ENCODE peak calls at places on chromosomes 2 and 18, in nine cellular contexts. Y, R, L, Z, O, U, H, T and D are unnamed samples.

GRCh38 chr2:109456776-109457175 is 157.0 kb downstream of the SEPTIN10 start:
- DNase-seq in Y (peak; percentile 32), R (no peak), L (no peak), Z (no peak), O (no peak), U (no peak), H (no peak), T (no peak), D (no peak)

GRCh38 chr2:38394903-38395341 is 17.8 kb upstream of the ATL2 start:
- DNase-seq in Y (no peak), R (no peak), L (no peak), Z (no peak), O (no peak), U (peak; percentile 49), H (no peak), T (peak; percentile 87), D (no peak)

GRCh38 chr2:195318440-195319111 is 338.4 kb upstream of the SLC39A10 start:
- DNase-seq in Y (no peak), R (peak; percentile 6), L (no peak), Z (no peak), O (peak; percentile 9), U (peak; percentile 36), H (peak; percentile 49), T (peak; percentile 45), D (no peak)

GRCh38 chr2:131004446-131005209 is 88.6 kb downstream of the FAM168B start:
- DNase-seq in Y (no peak), R (no peak), L (no peak), Z (no peak), O (no peak), U (no peak), H (no peak), T (no peak), D (no peak)

GRCh38 chr2:15594291-15595256 is 2.9 kb downstream of the DDX1 start:
- DNase-seq in Y (no peak), R (no peak), L (no peak), Z (no peak), O (no peak), U (no peak), H (no peak), T (no peak), D (no peak)

GRCh38 chr2:48144777-48145176 is 238.5 kb upstream of the FBXO11 start:
- DNase-seq in Y (no peak), R (no peak), L (no peak), Z (no peak), O (no peak), U (no peak), H (no peak), T (no peak), D (no peak)

GRCh38 chr2:195238366-195238765 is 418.7 kb upstream of the SLC39A10 start:
- DNase-seq in Y (no peak), R (no peak), L (no peak), Z (no peak), O (no peak), U (no peak), H (no peak), T (no peak), D (no peak)

GRCh38 chr2:205188516-205189138 is 493.7 kb upstream of the NRP2 start:
- DNase-seq in Y (peak; percentile 93), R (no peak), L (peak; percentile 62), Z (peak; percentile 78), O (no peak), U (peak; percentile 75), H (no peak), T (peak; percentile 23), D (peak; percentile 4)

GRCh38 chr2:68274022-68274421 is 21.7 kb upstream of the PPP3R1 start:
- DNase-seq in Y (no peak), R (no peak), L (no peak), Z (no peak), O (no peak), U (peak; percentile 45), H (no peak), T (no peak), D (no peak)

GRCh38 chr18:78512080-78512601 is 467.5 kb upstream of the SALL3 start:
- DNase-seq in Y (peak; percentile 61), R (no peak), L (no peak), Z (no peak), O (no peak), U (no peak), H (no peak), T (no peak), D (no peak)

GRCh38 chr2:96163768-96164429 is 18.7 kb upstream of the DUSP2 start:
- DNase-seq in Y (peak; percentile 40), R (no peak), L (no peak), Z (no peak), O (no peak), U (no peak), H (peak; percentile 50), T (no peak), D (no peak)

GRCh38 chr18:73895701-73896100 is 251.9 kb downstream of the FBXO15 start:
- DNase-seq in Y (no peak), R (no peak), L (no peak), Z (no peak), O (no peak), U (peak; percentile 69), H (no peak), T (peak; percentile 91), D (no peak)

GRCh38 chr2:202109737-202110184 is 36.7 kb downstream of the KIAA2012 start:
- DNase-seq in Y (peak; percentile 74), R (no peak), L (peak; percentile 22), Z (peak; percentile 64), O (no peak), U (peak; percentile 79), H (no peak), T (peak; percentile 52), D (peak; percentile 86)

GRCh38 chr2:219294356-219295351 is 14.5 kb downstream of the PTPRN start:
- DNase-seq in Y (peak; percentile 91), R (peak; percentile 82), L (peak; percentile 86), Z (peak; percentile 88), O (peak; percentile 94), U (peak; percentile 93), H (peak; percentile 86), T (peak; percentile 77), D (peak; percentile 74)

GRCh38 chr2:219293736-219294201 is 14.6 kb downstream of the DNAJB2 start:
- DNase-seq in Y (peak; percentile 62), R (no peak), L (no peak), Z (no peak), O (no peak), U (no peak), H (no peak), T (no peak), D (no peak)

GRCh38 chr2:219296631-219297391 is 12.4 kb downstream of the PTPRN start:
- DNase-seq in Y (peak; percentile 60), R (no peak), L (no peak), Z (no peak), O (no peak), U (no peak), H (no peak), T (no peak), D (no peak)

GRCh38 chr2:219297766-219298456 is 11.3 kb downstream of the PTPRN start:
- DNase-seq in Y (peak; percentile 61), R (no peak), L (no peak), Z (no peak), O (no peak), U (no peak), H (no peak), T (no peak), D (no peak)

GRCh38 chr2:219296142-219296541 is 13.1 kb downstream of the PTPRN start:
- DNase-seq in Y (peak; percentile 60), R (no peak), L (no peak), Z (no peak), O (no peak), U (no peak), H (no peak), T (no peak), D (no peak)
- H3K27me3 ChIP-seq in Y (peaks cover 6% of the 10 kb centered on the region), R (no peaks in the 10 kb centered on the region), L (peaks cover 26% of the 10 kb centered on the region), Z (no peaks in the 10 kb centered on the region), O (peaks cover 2% of the 10 kb centered on the region), U (no peaks in the 10 kb centered on the region), H (no peaks in the 10 kb centered on the region), T (peaks cover 13% of the 10 kb centered on the region), D (peaks cover under 1% of the 10 kb centered on the region)

DNA sequence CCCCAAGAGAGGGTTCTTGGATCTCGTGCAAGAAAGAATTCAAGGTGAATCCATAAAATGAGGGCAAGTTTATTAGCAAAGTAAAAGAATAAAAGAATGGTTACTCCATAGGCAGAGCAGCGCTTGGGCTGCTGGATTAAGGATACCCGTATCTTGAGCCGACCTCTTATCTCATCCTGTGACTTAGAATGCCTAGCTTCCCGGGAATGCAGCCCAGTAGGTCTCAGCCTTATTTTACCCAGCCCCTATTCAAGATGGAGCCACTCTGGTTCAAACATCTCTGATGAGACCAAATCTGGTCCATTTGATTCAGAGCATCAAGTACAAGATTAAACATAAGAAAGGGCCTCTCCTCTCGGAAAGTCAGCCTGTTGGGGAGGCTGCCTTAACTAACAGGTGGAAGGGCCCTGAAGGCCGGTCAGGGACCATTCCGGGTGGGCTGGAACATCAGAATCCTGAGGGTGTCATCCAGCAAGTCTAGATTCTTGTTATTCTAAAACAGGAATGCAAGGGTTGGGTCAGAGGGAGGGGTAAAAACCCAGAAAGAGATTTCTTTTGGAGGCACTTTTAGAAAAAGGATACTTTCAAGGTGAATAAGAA is 5.8 kb downstream of the PSD4 start:
- DNase-seq in Y (no peak), R (no peak), L (no peak), Z (no peak), O (no peak), U (no peak), H (no peak), T (no peak), D (no peak)
- H3K4me3 ChIP-seq in Y (no peak overlapping the region), R (no peak overlapping the region), L (no peak overlapping the region), Z (no peak overlapping the region), O (no peak overlapping the region), U (no peak overlapping the region), H (no peak overlapping the region), T (no peak overlapping the region), D (no peak overlapping the region)

DNA sequence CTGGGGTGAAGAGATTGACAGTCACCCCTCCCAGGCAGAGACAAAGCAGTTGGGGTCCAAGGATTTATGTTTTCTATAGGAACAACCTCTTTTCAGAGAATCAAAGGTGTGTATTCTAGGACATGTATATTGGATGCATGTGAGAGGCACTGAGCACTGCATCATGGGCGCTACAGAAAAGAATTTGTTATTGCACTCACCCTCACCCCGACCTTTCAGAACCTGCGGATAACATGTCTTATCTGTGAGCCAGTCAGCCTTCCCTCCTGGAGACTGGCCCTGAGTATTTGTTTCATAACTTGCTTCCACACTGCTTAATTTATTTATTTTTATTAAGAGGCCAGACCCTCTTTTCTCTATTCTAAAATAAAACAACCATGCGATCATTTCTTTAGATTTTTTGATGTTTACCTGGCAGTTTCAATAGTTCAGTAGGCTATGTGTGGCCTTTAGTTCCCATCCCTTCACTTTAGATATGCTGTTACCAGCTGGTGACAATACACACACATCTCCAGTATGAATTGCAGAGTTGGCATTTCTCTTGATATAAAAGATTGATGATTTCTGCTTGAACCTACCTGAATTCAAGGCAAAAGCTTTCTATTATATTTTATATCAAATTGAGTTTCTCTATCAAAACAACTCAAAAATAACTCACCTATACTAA is 29.8 kb downstream of the FABP1 start:
- DNase-seq in Y (no peak), R (no peak), L (no peak), Z (no peak), O (no peak), U (no peak), H (no peak), T (no peak), D (no peak)
- H3K27me3 ChIP-seq in Y (no peaks in the 10 kb centered on the region), R (no peaks in the 10 kb centered on the region), L (no peaks in the 10 kb centered on the region), Z (no peaks in the 10 kb centered on the region), O (no peaks in the 10 kb centered on the region), U (no peaks in the 10 kb centered on the region), H (no peaks in the 10 kb centered on the region), T (peaks cover 1% of the 10 kb centered on the region), D (no peaks in the 10 kb centered on the region)

GRCh38 chr2:241540766-241541561 is 17.6 kb upstream of the BOK start:
- DNase-seq in Y (no peak), R (peak; percentile 53), L (peak; percentile 46), Z (no peak), O (peak; percentile 47), U (peak; percentile 77), H (peak; percentile 69), T (peak; percentile 49), D (no peak)
- H3K4me3 ChIP-seq in Y (peak overlapping the region; percentile 44), R (no peak overlapping the region), L (peak overlapping the region; percentile 61), Z (peak overlapping the region; percentile 35), O (peak overlapping the region; percentile 67), U (no peak overlapping the region), H (no peak overlapping the region), T (peak overlapping the region; percentile 42), D (no peak overlapping the region)